ENCODE peak calls at places on chromosomes 2 and 18, in eight cellular contexts. V is AG04450, R is Panc1, G is left ventricle myocardium inferior, S is PC-3, A is small intestine, I is aorta, B is body of pancreas. X is an unnamed sample. For H3K9me3 and H3K27me3, the result is how much of the 10 kb centered on the place peaks cover.

GRCh38 chr2:236166157-236166780 is 1.9 kb downstream of the GBX2 start:
- DNase-seq in G (no peak), S (no peak), R (no peak), I (no peak), V (no peak), B (no peak), A (peak), X (no peak)

GRCh38 chr2:161102770-161103450 is 57.3 kb upstream of the TANK start:
- DNase-seq in R (no peak), S (peak), I (no peak), B (no peak), G (no peak), A (no peak), V (no peak), X (no peak)

GRCh38 chr2:45009303-45009927 is at the start of gene SIX2:
- DNase-seq in S (peak), G (peak), V (peak), A (peak), I (peak), B (peak), R (no peak), X (peak)

GRCh38 chr2:186459009-186459408 is 27.1 kb upstream of the ZC3H15 start:
- DNase-seq in I (no peak), V (no peak), A (peak), B (no peak), R (no peak), G (no peak), S (peak), X (no peak)

GRCh38 chr2:159856760-159857159 is 58.8 kb upstream of the CD302 start:
- DNase-seq in I (no peak), A (no peak), V (no peak), R (no peak), S (no peak), B (no peak), G (no peak), X (no peak)

GRCh38 chr2:17658251-17658843 is 95.3 kb downstream of the SMC6 start:
- DNase-seq in I (no peak), G (no peak), B (no peak), S (no peak), A (no peak), R (no peak), V (no peak), X (no peak)

GRCh38 chr2:218962859-218963492 is 3.5 kb downstream of the CDK5R2 start:
- DNase-seq in R (no peak), S (peak), A (no peak), B (peak), I (peak), V (no peak), G (peak), X (peak)

GRCh38 chr18:2900742-2901404 is 54.1 kb downstream of the EMILIN2 start:
- DNase-seq in A (no peak), S (no peak), R (no peak), G (no peak), I (no peak), B (no peak), V (no peak), X (no peak)

GRCh38 chr2:100104718-100105677 is 37.4 kb downstream of the AFF3 start:
- DNase-seq in R (no peak), A (no peak), G (peak), S (no peak), V (no peak), I (no peak), B (no peak), X (no peak)

GRCh38 chr2:204727368-204727767 is 182.1 kb downstream of the PARD3B start:
- DNase-seq in A (no peak), I (no peak), B (no peak), V (no peak), G (no peak), S (peak), R (no peak), X (no peak)
- H3K9me3 ChIP-seq in A (under half), I (under half), B (under half), V (under half), G (under half), S (under half), R (under half), X (under half)

DNA sequence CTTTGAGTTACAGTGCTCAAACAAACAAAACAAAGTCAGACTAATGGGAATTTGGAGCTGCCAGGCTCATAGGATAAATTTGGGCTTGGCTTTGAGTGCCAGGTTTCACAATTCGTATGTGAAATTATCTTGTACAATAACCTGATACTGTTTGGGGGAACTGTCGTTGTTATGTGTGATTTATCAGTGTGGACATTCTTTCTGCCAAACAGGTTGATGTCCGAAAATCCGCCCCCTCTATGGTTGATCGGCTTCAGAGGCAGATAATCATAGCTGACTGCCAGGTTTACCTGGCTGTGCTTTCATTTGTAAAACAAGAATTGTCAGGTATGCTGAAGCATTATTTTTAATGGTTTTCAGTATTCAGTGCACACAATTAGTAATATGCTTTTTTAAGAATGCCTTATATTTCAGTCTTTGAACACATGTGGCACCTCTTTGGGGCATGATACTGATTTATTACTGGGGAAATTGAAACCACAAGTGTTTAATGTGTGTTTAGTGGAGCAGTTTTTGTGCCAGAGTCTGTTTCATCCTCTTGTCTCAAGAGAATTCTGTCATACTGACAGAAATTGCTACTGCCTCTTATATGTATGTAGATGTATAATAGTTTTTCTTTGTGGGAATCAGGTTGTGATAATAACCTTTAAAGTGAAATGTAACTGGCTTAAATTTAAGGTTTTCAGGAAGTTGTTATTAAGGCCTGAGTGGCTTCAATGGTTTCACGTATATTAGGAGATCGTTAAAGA is 54.6 kb downstream of the TTC39C start:
- DNase-seq in B (no peak), I (no peak), A (no peak), S (no peak), R (no peak), G (no peak), V (no peak), X (no peak)
- H3K27me3 ChIP-seq in B (under half), I (under half), A (under half), S (under half), R (under half), G (under half), V (under half), X (under half)

GRCh38 chr2:7016884-7017283 is 99.7 kb downstream of the RNF144A start:
- DNase-seq in I (no peak), G (no peak), B (no peak), A (no peak), S (no peak), V (no peak), R (no peak), X (no peak)

GRCh38 chr2:7019191-7019590 is 102.0 kb downstream of the RNF144A start:
- DNase-seq in V (no peak), G (no peak), R (no peak), I (no peak), S (no peak), A (no peak), B (no peak), X (no peak)

GRCh38 chr2:7017621-7018260 is 100.5 kb downstream of the RNF144A start:
- DNase-seq in G (no peak), S (no peak), I (no peak), A (no peak), R (no peak), B (peak), V (no peak), X (no peak)

GRCh38 chr2:7018767-7019166 is 101.6 kb downstream of the RNF144A start:
- DNase-seq in B (no peak), A (no peak), V (no peak), G (no peak), I (no peak), R (no peak), S (no peak), X (no peak)

GRCh38 chr2:7018261-7018701 is 101.1 kb downstream of the RNF144A start:
- DNase-seq in A (no peak), V (no peak), S (no peak), G (no peak), B (no peak), I (no peak), R (no peak), X (no peak)
- H3K27ac ChIP-seq in A (no peak), V (no peak), S (no peak), G (peak), B (peak), I (no peak), R (no peak), X (no peak)

GRCh38 chr18:14905979-14906378 is 158.0 kb downstream of the ANKRD30B start:
- DNase-seq in R (no peak), I (no peak), A (no peak), V (no peak), B (no peak), S (no peak), G (no peak), X (no peak)
- H3K9me3 ChIP-seq in R (under half), I (under half), A (under half), V (under half), B (under half), S (under half), G (under half), X (under half)

X was measured in SJSA1.